ENCODE peak calls at places on chromosomes 16 and 17, in six cellular contexts. One of them, this sample, is unnamed.

GRCh38 chr17:42122371-42123303 is at the start of gene HSPB9:
- DNase-seq in H1: peak
- DNase-seq in HepG2: no peak
- DNase-seq in GM12878: no peak
- DNase-seq in WTC11: peak
- DNase-seq in HCT116: no peak
- DNase-seq in this sample: no peak

GRCh38 chr16:12011565-12011964 is 35.0 kb downstream of the SNX29 start:
- DNase-seq in H1: no peak
- DNase-seq in HepG2: no peak
- DNase-seq in GM12878: no peak
- DNase-seq in WTC11: no peak
- DNase-seq in HCT116: no peak
- DNase-seq in this sample: no peak

GRCh38 chr16:12089492-12090161 is 113.1 kb downstream of the SNX29 start:
- DNase-seq in H1: no peak
- DNase-seq in HepG2: peak
- DNase-seq in GM12878: no peak
- DNase-seq in WTC11: peak
- DNase-seq in HCT116: peak
- DNase-seq in this sample: peak

GRCh38 chr17:27153005-27153404 is 140.9 kb upstream of the WSB1 start:
- DNase-seq in H1: no peak
- DNase-seq in HepG2: no peak
- DNase-seq in GM12878: no peak
- DNase-seq in WTC11: no peak
- DNase-seq in HCT116: no peak
- DNase-seq in this sample: no peak

GRCh38 chr16:11989238-11990160 is 13.0 kb downstream of the SNX29 start:
- DNase-seq in H1: no peak
- DNase-seq in HepG2: no peak
- DNase-seq in GM12878: no peak
- DNase-seq in WTC11: no peak
- DNase-seq in HCT116: no peak
- DNase-seq in this sample: no peak

GRCh38 chr17:51559778-51560177 is 299.4 kb downstream of the UTP18 start:
- DNase-seq in H1: no peak
- DNase-seq in HepG2: no peak
- DNase-seq in GM12878: no peak
- DNase-seq in WTC11: no peak
- DNase-seq in HCT116: no peak
- DNase-seq in this sample: no peak

GRCh38 chr16:88497561-88498420 is 44.7 kb downstream of the ZFPM1 start:
- DNase-seq in H1: no peak
- DNase-seq in HepG2: no peak
- DNase-seq in GM12878: no peak
- DNase-seq in WTC11: no peak
- DNase-seq in HCT116: no peak
- DNase-seq in this sample: peak

GRCh38 chr16:4049031-4049430 is 67.2 kb downstream of the ADCY9 start:
- DNase-seq in H1: no peak
- DNase-seq in HepG2: no peak
- DNase-seq in GM12878: no peak
- DNase-seq in WTC11: no peak
- DNase-seq in HCT116: no peak
- DNase-seq in this sample: no peak

GRCh38 chr17:3762922-3763776 is 37.8 kb downstream of the ITGAE start:
- DNase-seq in H1: no peak
- DNase-seq in HepG2: no peak
- DNase-seq in GM12878: peak
- DNase-seq in WTC11: no peak
- DNase-seq in HCT116: no peak
- DNase-seq in this sample: no peak

GRCh38 chr17:66054242-66054641 is 137.7 kb downstream of the CEP112 start:
- DNase-seq in H1: no peak
- DNase-seq in HepG2: no peak
- DNase-seq in GM12878: no peak
- DNase-seq in WTC11: no peak
- DNase-seq in HCT116: no peak
- DNase-seq in this sample: no peak

GRCh38 chr16:57102888-57103879 is 10.8 kb downstream of the CPNE2 start:
- DNase-seq in H1: no peak
- DNase-seq in HepG2: no peak
- DNase-seq in GM12878: no peak
- DNase-seq in WTC11: peak
- DNase-seq in HCT116: no peak
- DNase-seq in this sample: no peak

GRCh38 chr17:222172-222571 is 40.7 kb upstream of the DOC2B start:
- DNase-seq in H1: no peak
- DNase-seq in HepG2: no peak
- DNase-seq in GM12878: no peak
- DNase-seq in WTC11: no peak
- DNase-seq in HCT116: no peak
- DNase-seq in this sample: no peak

GRCh38 chr17:19306160-19307111 is 56.1 kb downstream of the B9D1 start:
- DNase-seq in H1: no peak
- DNase-seq in HepG2: peak
- DNase-seq in GM12878: peak
- DNase-seq in WTC11: no peak
- DNase-seq in HCT116: no peak
- DNase-seq in this sample: peak

GRCh38 chr17:27657620-27658019 is 26.6 kb downstream of the LGALS9 start:
- DNase-seq in H1: no peak
- DNase-seq in HepG2: no peak
- DNase-seq in GM12878: no peak
- DNase-seq in WTC11: peak
- DNase-seq in HCT116: no peak
- DNase-seq in this sample: no peak

GRCh38 chr17:58531122-58531521 is 16.7 kb upstream of the MTMR4 start:
- DNase-seq in H1: no peak
- DNase-seq in HepG2: no peak
- DNase-seq in GM12878: no peak
- DNase-seq in WTC11: peak
- DNase-seq in HCT116: no peak
- DNase-seq in this sample: no peak

GRCh38 chr16:28977703-28978641 is 3.4 kb downstream of the SPNS1 start:
- DNase-seq in H1: no peak
- DNase-seq in HepG2: peak
- DNase-seq in GM12878: no peak
- DNase-seq in WTC11: peak
- DNase-seq in HCT116: no peak
- DNase-seq in this sample: peak

GRCh38 chr17:74101527-74101926 is 102.0 kb upstream of the RPL38 start:
- DNase-seq in H1: no peak
- DNase-seq in HepG2: no peak
- DNase-seq in GM12878: no peak
- DNase-seq in WTC11: no peak
- DNase-seq in HCT116: no peak
- DNase-seq in this sample: no peak

GRCh38 chr16:10466861-10467260 is 81.0 kb downstream of the ATF7IP2 start:
- DNase-seq in H1: no peak
- DNase-seq in HepG2: no peak
- DNase-seq in GM12878: no peak
- DNase-seq in WTC11: no peak
- DNase-seq in HCT116: no peak
- DNase-seq in this sample: no peak

GRCh38 chr17:17205368-17206148 is 575 bp downstream of the PLD6 start:
- DNase-seq in H1: no peak
- DNase-seq in HepG2: peak
- DNase-seq in GM12878: peak
- DNase-seq in WTC11: peak
- DNase-seq in HCT116: peak
- DNase-seq in this sample: peak

GRCh38 chr16:78740269-78740668 is 640.8 kb downstream of the WWOX start:
- DNase-seq in H1: no peak
- DNase-seq in HepG2: no peak
- DNase-seq in GM12878: no peak
- DNase-seq in WTC11: no peak
- DNase-seq in HCT116: no peak
- DNase-seq in this sample: no peak

DNA sequence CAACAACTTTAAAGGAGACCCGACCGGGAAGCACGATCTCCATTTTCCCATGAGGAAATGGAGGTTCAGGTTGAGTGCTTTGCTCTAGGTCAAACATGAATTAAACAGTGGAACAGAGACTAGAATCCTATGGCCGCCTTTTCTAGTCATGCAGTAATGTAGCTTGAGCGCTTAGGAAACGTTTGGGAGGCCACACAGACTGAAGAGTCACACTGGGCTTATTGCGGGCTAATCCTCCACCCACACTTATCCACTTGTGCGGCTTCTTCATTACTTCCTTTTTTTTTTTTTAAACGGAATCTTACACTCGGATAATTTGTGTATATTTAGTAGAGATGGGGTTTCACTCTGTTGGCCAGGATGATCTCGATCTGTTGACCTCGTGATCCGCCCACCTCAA is 26.0 kb downstream of the CACNG3 start:
- DNase-seq in H1: no peak
- DNase-seq in HepG2: no peak
- DNase-seq in GM12878: no peak
- DNase-seq in WTC11: no peak
- DNase-seq in HCT116: no peak
- DNase-seq in this sample: no peak
- TF ChIP-seq ATF3 in H1: no peak
- TF ChIP-seq ATF3 in HepG2: no peak
- TF ChIP-seq ATF3 in GM12878: no peak
- TF ChIP-seq ATF3 in WTC11: no peak
- TF ChIP-seq ATF3 in HCT116: no peak
- TF ChIP-seq ATF3 in this sample: no peak

GRCh38 chr17:38597375-38597774 is 8.4 kb downstream of the SRCIN1 start:
- DNase-seq in H1: no peak
- DNase-seq in HepG2: no peak
- DNase-seq in GM12878: no peak
- DNase-seq in WTC11: no peak
- DNase-seq in HCT116: no peak
- DNase-seq in this sample: no peak
- TF ChIP-seq ATF3 in H1: no peak
- TF ChIP-seq ATF3 in HepG2: no peak
- TF ChIP-seq ATF3 in GM12878: no peak
- TF ChIP-seq ATF3 in WTC11: no peak
- TF ChIP-seq ATF3 in HCT116: no peak
- TF ChIP-seq ATF3 in this sample: no peak

GRCh38 chr17:36608794-36609497 is 7.6 kb downstream of the MRM1 start:
- DNase-seq in H1: no peak
- DNase-seq in HepG2: no peak
- DNase-seq in GM12878: no peak
- DNase-seq in WTC11: peak
- DNase-seq in HCT116: peak
- DNase-seq in this sample: peak

GRCh38 chr17:36609498-36609862 is 8.1 kb downstream of the MRM1 start:
- DNase-seq in H1: no peak
- DNase-seq in HepG2: no peak
- DNase-seq in GM12878: no peak
- DNase-seq in WTC11: peak
- DNase-seq in HCT116: no peak
- DNase-seq in this sample: no peak

GRCh38 chr17:36612323-36612722 is 10.9 kb downstream of the MRM1 start:
- DNase-seq in H1: no peak
- DNase-seq in HepG2: no peak
- DNase-seq in GM12878: no peak
- DNase-seq in WTC11: no peak
- DNase-seq in HCT116: no peak
- DNase-seq in this sample: no peak

GRCh38 chr17:36611345-36612072 is 10.1 kb downstream of the MRM1 start:
- DNase-seq in H1: no peak
- DNase-seq in HepG2: no peak
- DNase-seq in GM12878: no peak
- DNase-seq in WTC11: no peak
- DNase-seq in HCT116: no peak
- DNase-seq in this sample: peak

DNA sequence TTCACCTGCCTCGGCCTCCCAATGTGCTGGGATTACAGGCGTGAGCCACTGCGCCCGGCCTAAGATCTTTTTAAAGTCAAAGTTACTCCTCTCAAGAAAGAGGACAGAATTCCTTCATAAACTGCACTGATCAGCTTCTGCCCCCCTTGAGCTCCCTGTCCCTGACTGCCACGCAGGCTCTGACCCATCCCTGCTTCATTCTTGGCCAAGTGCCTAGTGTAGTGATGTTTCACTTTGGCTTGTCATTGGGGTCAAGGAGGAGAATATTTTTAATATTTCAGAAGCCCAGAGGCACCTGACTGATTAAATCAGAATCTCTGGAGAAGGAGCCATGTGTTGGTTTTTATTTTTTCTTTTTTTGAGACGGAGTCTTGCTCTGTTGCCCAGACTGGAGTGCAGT is 9.1 kb downstream of the MRM1 start:
- DNase-seq in H1: no peak
- DNase-seq in HepG2: no peak
- DNase-seq in GM12878: no peak
- DNase-seq in WTC11: no peak
- DNase-seq in HCT116: no peak
- DNase-seq in this sample: no peak
- TF ChIP-seq ATF3 in H1: no peak
- TF ChIP-seq ATF3 in HepG2: no peak
- TF ChIP-seq ATF3 in GM12878: no peak
- TF ChIP-seq ATF3 in WTC11: no peak
- TF ChIP-seq ATF3 in HCT116: no peak
- TF ChIP-seq ATF3 in this sample: no peak

GRCh38 chr17:75908201-75908600 is 3.5 kb upstream of the MRPL38 start:
- DNase-seq in H1: no peak
- DNase-seq in HepG2: no peak
- DNase-seq in GM12878: no peak
- DNase-seq in WTC11: no peak
- DNase-seq in HCT116: no peak
- DNase-seq in this sample: no peak
- TF ChIP-seq ATF3 in H1: no peak
- TF ChIP-seq ATF3 in HepG2: no peak
- TF ChIP-seq ATF3 in GM12878: no peak
- TF ChIP-seq ATF3 in WTC11: no peak
- TF ChIP-seq ATF3 in HCT116: no peak
- TF ChIP-seq ATF3 in this sample: no peak